ENCODE peak calls at places on chromosomes 2 and 18, in seven cellular contexts. F is activated CD4-positive, alpha-beta T cell treated with anti-CD3 and anti-CD28 coated beads, Interleukin-2, amount 50 U/mL, for 48 hours; O is hippocampal formation; E is left lung; M is glomerular endothelial cell; A is thoracic aorta; K is RWPE1. J is an unnamed sample.

GRCh38 chr18:3649559-3650426 is 199.8 kb downstream of the TGIF1 start:
- DNase-seq in K (peak), O (no peak), M (no peak), A (no peak), E (no peak), F (no peak), J (no peak)

GRCh38 chr2:17815466-17816184 is 635 bp upstream of the MSGN1 start:
- DNase-seq in O (no peak), E (no peak), M (no peak), K (peak), F (no peak), A (no peak), J (no peak)

GRCh38 chr2:134410006-134410405 is 156.1 kb downstream of the MGAT5 start:
- DNase-seq in E (no peak), F (no peak), O (no peak), A (no peak), K (no peak), M (no peak), J (no peak)

GRCh38 chr2:168049609-168050008 is 197.8 kb downstream of the STK39 start:
- DNase-seq in E (no peak), A (no peak), O (no peak), F (no peak), M (no peak), K (no peak), J (no peak)

GRCh38 chr2:72207334-72207733 is 59.7 kb upstream of the CYP26B1 start:
- DNase-seq in K (no peak), A (no peak), E (no peak), M (no peak), F (no peak), O (no peak), J (no peak)

GRCh38 chr18:56021814-56022205 is 433.8 kb upstream of the TCF4 start:
- DNase-seq in A (no peak), M (no peak), O (no peak), K (no peak), E (no peak), F (no peak), J (no peak)

GRCh38 chr2:72827999-72828646 is 2.3 kb upstream of the EXOC6B start:
- DNase-seq in M (no peak), A (no peak), O (no peak), K (peak), F (no peak), E (no peak), J (no peak)

GRCh38 chr18:60277855-60278480 is 94.6 kb downstream of the MC4R start:
- DNase-seq in O (no peak), F (no peak), A (no peak), E (no peak), M (peak), K (peak), J (no peak)

GRCh38 chr18:37251679-37252078 is 313.9 kb downstream of the CELF4 start:
- DNase-seq in O (no peak), K (no peak), F (no peak), M (no peak), E (no peak), A (no peak), J (no peak)

GRCh38 chr2:42602218-42602936 is 33.9 kb downstream of the MTA3 start:
- DNase-seq in F (no peak), E (no peak), M (no peak), A (no peak), O (no peak), K (no peak), J (no peak)

J was measured in globus pallidus.